ENCODE peak calls at places on chromosomes 2 and 18, in eight cellular contexts. K is activated naive CD4-positive, alpha-beta T cell; J is smooth muscle cell of the brain vasculature; G is activated CD8-positive, alpha-beta T cell treated with anti-CD3 and anti-CD28 coated beads for 36 hours; C is T follicular helper cell; Y is Calu3; D is hypothalamus; Z is anterior cingulate cortex. P is an unnamed sample.
A peak's percentile ranks its signal among the peaks of the same experiment; 100 is the strongest.

GRCh38 chr2:58908501-58909154 is 667.5 kb upstream of the FANCL start:
- DNase-seq in K (no peak), J (no peak), G (no peak), C (no peak), Y (no peak), D (peak; percentile 4), Z (no peak), P (no peak)

GRCh38 chr2:201933792-201934229 is 99.8 kb upstream of the FZD7 start:
- DNase-seq in K (no peak), J (no peak), G (no peak), C (no peak), Y (no peak), D (no peak), Z (no peak), P (no peak)

GRCh38 chr18:45651269-45651668 is 36.0 kb downstream of the SLC14A2 start:
- DNase-seq in K (no peak), J (no peak), G (no peak), C (no peak), Y (no peak), D (no peak), Z (no peak), P (no peak)

GRCh38 chr2:98869272-98869641 is 66.8 kb downstream of the CRACDL start:
- DNase-seq in K (no peak), J (no peak), G (no peak), C (no peak), Y (peak; percentile 92), D (no peak), Z (no peak), P (no peak)

GRCh38 chr2:209960676-209961630 is 41.5 kb upstream of the RPE start:
- DNase-seq in K (no peak), J (peak; percentile 77), G (peak; percentile 67), C (no peak), Y (peak; percentile 60), D (peak; percentile 39), Z (no peak), P (no peak)

GRCh38 chr2:55518846-55519167 is 711 bp upstream of the CFAP36 start:
- DNase-seq in K (no peak), J (no peak), G (no peak), C (no peak), Y (no peak), D (no peak), Z (no peak), P (no peak)

GRCh38 chr2:1739322-1739957 is 4.9 kb downstream of the PXDN start:
- DNase-seq in K (no peak), J (no peak), G (no peak), C (no peak), Y (no peak), D (no peak), Z (no peak), P (no peak)

GRCh38 chr2:52117299-52117698 is 1085.4 kb upstream of the NRXN1 start:
- DNase-seq in K (no peak), J (no peak), G (no peak), C (no peak), Y (no peak), D (no peak), Z (no peak), P (no peak)

GRCh38 chr2:226427538-226428307 is 371.9 kb downstream of the IRS1 start:
- DNase-seq in K (no peak), J (peak; percentile 61), G (no peak), C (no peak), Y (peak; percentile 18), D (no peak), Z (no peak), P (no peak)

P was measured in GOT3.